ENCODE peak calls at places on chromosomes 6 and 20, in seven cellular contexts. F is foreskin fibroblast; L is mesenteric fat pad; Q is ELF-1; W is Panc1; S is Caco-2; Z is stimulated activated naive B cell treated with anti-CD40 and anti-IgM and Interleukin-4, amounts not matched to agents 10 μg/mL and 1 μg/mL and 100 μg/mL, for 72 hours. M is an unnamed sample.

GRCh38 chr6:49284134-49284533 is 178.9 kb downstream of the MMUT start:
- DNase-seq in F (no peak), L (no peak), Q (no peak), W (no peak), S (no peak), Z (no peak), M (no peak)

GRCh38 chr6:168278904-168279303 is 40.7 kb downstream of the DACT2 start:
- DNase-seq in F (no peak), L (peak; percentile 83), Q (no peak), W (no peak), S (no peak), Z (no peak), M (no peak)

GRCh38 chr6:145699462-145699861 is 35.9 kb downstream of the EPM2A start:
- DNase-seq in F (peak; percentile 71), L (no peak), Q (no peak), W (no peak), S (no peak), Z (no peak), M (no peak)

GRCh38 chr6:79079425-79080130 is 1.5 kb upstream of the PHIP start:
- DNase-seq in F (no peak), L (no peak), Q (no peak), W (no peak), S (no peak), Z (no peak), M (no peak)

GRCh38 chr6:72933216-72933615 is 292.1 kb downstream of the KHDC1L start:
- DNase-seq in F (no peak), L (no peak), Q (no peak), W (no peak), S (no peak), Z (no peak), M (no peak)

GRCh38 chr20:37711987-37712961 is 18.4 kb downstream of the CTNNBL1 start:
- DNase-seq in F (no peak), L (no peak), Q (no peak), W (no peak), S (no peak), Z (no peak), M (no peak)

GRCh38 chr6:83042671-83043070 is 23.0 kb downstream of the UBE3D start:
- DNase-seq in F (no peak), L (no peak), Q (no peak), W (no peak), S (no peak), Z (no peak), M (no peak)

GRCh38 chr6:148535976-148536375 is 193.3 kb downstream of the SASH1 start:
- DNase-seq in F (peak; percentile 92), L (no peak), Q (no peak), W (no peak), S (no peak), Z (no peak), M (no peak)

GRCh38 chr6:167501831-167502385 is 177.0 kb downstream of the TTLL2 start:
- DNase-seq in F (no peak), L (no peak), Q (peak; percentile 61), W (peak; percentile 13), S (peak; percentile 49), Z (no peak), M (peak; percentile 71)

GRCh38 chr6:163756079-163756478 is 341.6 kb downstream of the QKI start:
- DNase-seq in F (no peak), L (no peak), Q (no peak), W (no peak), S (no peak), Z (peak; percentile 69), M (no peak)

GRCh38 chr6:155432293-155432692 is 23.3 kb downstream of the NOX3 start:
- DNase-seq in F (no peak), L (no peak), Q (no peak), W (no peak), S (no peak), Z (no peak), M (no peak)

GRCh38 chr6:163922562-163922961 is 508.0 kb downstream of the QKI start:
- DNase-seq in F (no peak), L (no peak), Q (no peak), W (no peak), S (no peak), Z (no peak), M (no peak)

GRCh38 chr6:36873612-36874011 is 991 bp downstream of the PPIL1 start:
- DNase-seq in F (no peak), L (no peak), Q (no peak), W (no peak), S (no peak), Z (no peak), M (no peak)

GRCh38 chr20:60424267-60424904 is 466.2 kb downstream of the CDH26 start:
- DNase-seq in F (no peak), L (no peak), Q (no peak), W (no peak), S (no peak), Z (no peak), M (no peak)

GRCh38 chr6:43089874-43090556 is 13.9 kb downstream of the PTK7 start:
- DNase-seq in F (no peak), L (no peak), Q (peak; percentile 81), W (no peak), S (peak; percentile 87), Z (no peak), M (no peak)